ENCODE peak calls at places on chromosomes 2 and 18, in six cellular contexts. One of them, this sample, is unnamed.

GRCh38 chr2:162002623-162003200 is 71.3 kb downstream of the DPP4 start:
- DNase-seq in dorsolateral prefrontal cortex: no peak
- DNase-seq in DND-41: no peak
- DNase-seq in WTC11: no peak
- DNase-seq in activated T-helper 1 cell treated with Interleukin-2 at 50 U/mL for 16 hours: no peak
- DNase-seq in stimulated activated CD8-positive, alpha-beta memory T cell treated with anti-CD3 and anti-CD28 coated beads, Interleukin-4, amount 100 ng/mL, for 24 hours: no peak
- DNase-seq in this sample: no peak

GRCh38 chr2:215969131-215969841 is 44.1 kb downstream of the MREG start:
- DNase-seq in stimulated activated CD8-positive, alpha-beta memory T cell treated with anti-CD3 and anti-CD28 coated beads, Interleukin-4, amount 100 ng/mL, for 24 hours: no peak
- DNase-seq in activated T-helper 1 cell treated with Interleukin-2 at 50 U/mL for 16 hours: no peak
- DNase-seq in dorsolateral prefrontal cortex: no peak
- DNase-seq in DND-41: no peak
- DNase-seq in WTC11: no peak
- DNase-seq in this sample: no peak

GRCh38 chr18:42114310-42114943 is 159.4 kb downstream of the PIK3C3 start:
- DNase-seq in stimulated activated CD8-positive, alpha-beta memory T cell treated with anti-CD3 and anti-CD28 coated beads, Interleukin-4, amount 100 ng/mL, for 24 hours: peak; percentile 19
- DNase-seq in DND-41: peak; percentile 82
- DNase-seq in dorsolateral prefrontal cortex: peak; percentile 78
- DNase-seq in activated T-helper 1 cell treated with Interleukin-2 at 50 U/mL for 16 hours: peak; percentile 2
- DNase-seq in WTC11: peak; percentile 62
- DNase-seq in this sample: peak; percentile 48

GRCh38 chr2:29848566-29849310 is 72.6 kb downstream of the ALK start:
- DNase-seq in DND-41: no peak
- DNase-seq in WTC11: no peak
- DNase-seq in activated T-helper 1 cell treated with Interleukin-2 at 50 U/mL for 16 hours: no peak
- DNase-seq in stimulated activated CD8-positive, alpha-beta memory T cell treated with anti-CD3 and anti-CD28 coated beads, Interleukin-4, amount 100 ng/mL, for 24 hours: no peak
- DNase-seq in dorsolateral prefrontal cortex: no peak
- DNase-seq in this sample: no peak

GRCh38 chr2:171515672-171516298 is 6.5 kb upstream of the CYBRD1 start:
- DNase-seq in stimulated activated CD8-positive, alpha-beta memory T cell treated with anti-CD3 and anti-CD28 coated beads, Interleukin-4, amount 100 ng/mL, for 24 hours: no peak
- DNase-seq in dorsolateral prefrontal cortex: no peak
- DNase-seq in activated T-helper 1 cell treated with Interleukin-2 at 50 U/mL for 16 hours: no peak
- DNase-seq in WTC11: no peak
- DNase-seq in DND-41: no peak
- DNase-seq in this sample: no peak

GRCh38 chr2:236240228-236240990 is 23.8 kb downstream of the ASB18 start:
- DNase-seq in DND-41: no peak
- DNase-seq in stimulated activated CD8-positive, alpha-beta memory T cell treated with anti-CD3 and anti-CD28 coated beads, Interleukin-4, amount 100 ng/mL, for 24 hours: no peak
- DNase-seq in dorsolateral prefrontal cortex: no peak
- DNase-seq in WTC11: no peak
- DNase-seq in activated T-helper 1 cell treated with Interleukin-2 at 50 U/mL for 16 hours: no peak
- DNase-seq in this sample: no peak

GRCh38 chr2:191917430-191917881 is 70.6 kb upstream of the CAVIN2 start:
- DNase-seq in stimulated activated CD8-positive, alpha-beta memory T cell treated with anti-CD3 and anti-CD28 coated beads, Interleukin-4, amount 100 ng/mL, for 24 hours: no peak
- DNase-seq in activated T-helper 1 cell treated with Interleukin-2 at 50 U/mL for 16 hours: no peak
- DNase-seq in WTC11: no peak
- DNase-seq in DND-41: no peak
- DNase-seq in dorsolateral prefrontal cortex: no peak
- DNase-seq in this sample: no peak

GRCh38 chr2:1769703-1770422 is 25.5 kb upstream of the PXDN start:
- DNase-seq in DND-41: peak; percentile 56
- DNase-seq in WTC11: peak; percentile 95
- DNase-seq in activated T-helper 1 cell treated with Interleukin-2 at 50 U/mL for 16 hours: no peak
- DNase-seq in stimulated activated CD8-positive, alpha-beta memory T cell treated with anti-CD3 and anti-CD28 coated beads, Interleukin-4, amount 100 ng/mL, for 24 hours: peak; percentile 39
- DNase-seq in dorsolateral prefrontal cortex: peak; percentile 54
- DNase-seq in this sample: peak; percentile 10

GRCh38 chr2:150588210-150588870 is 100.9 kb upstream of the RND3 start:
- DNase-seq in WTC11: no peak
- DNase-seq in dorsolateral prefrontal cortex: no peak
- DNase-seq in DND-41: no peak
- DNase-seq in activated T-helper 1 cell treated with Interleukin-2 at 50 U/mL for 16 hours: no peak
- DNase-seq in stimulated activated CD8-positive, alpha-beta memory T cell treated with anti-CD3 and anti-CD28 coated beads, Interleukin-4, amount 100 ng/mL, for 24 hours: no peak
- DNase-seq in this sample: no peak

GRCh38 chr2:225429718-225430117 is 30.2 kb downstream of the NYAP2 start:
- DNase-seq in DND-41: no peak
- DNase-seq in WTC11: no peak
- DNase-seq in dorsolateral prefrontal cortex: peak; percentile 84
- DNase-seq in activated T-helper 1 cell treated with Interleukin-2 at 50 U/mL for 16 hours: no peak
- DNase-seq in stimulated activated CD8-positive, alpha-beta memory T cell treated with anti-CD3 and anti-CD28 coated beads, Interleukin-4, amount 100 ng/mL, for 24 hours: no peak
- DNase-seq in this sample: peak; percentile 43

This sample was measured in caudate nucleus.